ENCODE peak calls at places on chromosomes 12 and 14, in eight cellular contexts. M, K, G, Q, C, E, W and V are unnamed samples.

GRCh38 chr14:76772300-76773187 is 11.3 kb downstream of the VASH1 start:
- DNase-seq in M (peak), K (peak), G (no peak), Q (no peak), C (no peak), E (no peak), W (peak), V (peak)

GRCh38 chr12:29508949-29509348 is 11.5 kb upstream of the OVCH1 start:
- DNase-seq in M (no peak), K (no peak), G (no peak), Q (no peak), C (no peak), E (no peak), W (no peak), V (no peak)

GRCh38 chr12:5459051-5459782 is 27.3 kb downstream of the NTF3 start:
- DNase-seq in M (no peak), K (no peak), G (no peak), Q (no peak), C (no peak), E (no peak), W (no peak), V (no peak)

GRCh38 chr12:4855121-4855924 is 54.4 kb upstream of the KCNA1 start:
- DNase-seq in M (peak), K (peak), G (peak), Q (peak), C (peak), E (peak), W (peak), V (peak)

GRCh38 chr12:92911339-92911738 is 17.8 kb downstream of the EEA1 start:
- DNase-seq in M (no peak), K (no peak), G (no peak), Q (no peak), C (no peak), E (no peak), W (no peak), V (no peak)

GRCh38 chr12:107511292-107511691 is 174.3 kb upstream of the PWP1 start:
- DNase-seq in M (no peak), K (peak), G (no peak), Q (no peak), C (no peak), E (no peak), W (no peak), V (no peak)

GRCh38 chr12:78120866-78121590 is 290.3 kb downstream of the NAV3 start:
- DNase-seq in M (peak), K (peak), G (no peak), Q (no peak), C (no peak), E (peak), W (no peak), V (no peak)

GRCh38 chr14:99040047-99040446 is 231.9 kb downstream of the BCL11B start:
- DNase-seq in M (no peak), K (no peak), G (no peak), Q (no peak), C (peak), E (no peak), W (no peak), V (no peak)

GRCh38 chr14:35949933-35950332 is 123.8 kb downstream of the BRMS1L start:
- DNase-seq in M (no peak), K (no peak), G (peak), Q (no peak), C (peak), E (no peak), W (no peak), V (no peak)

GRCh38 chr14:70188608-70189540 is at the start of gene SLC8A3:
- DNase-seq in M (peak), K (peak), G (peak), Q (peak), C (peak), E (peak), W (no peak), V (no peak)

GRCh38 chr12:1189163-1189562 is 198.1 kb downstream of the ERC1 start:
- DNase-seq in M (no peak), K (no peak), G (no peak), Q (no peak), C (no peak), E (no peak), W (no peak), V (no peak)

GRCh38 chr14:47278233-47278842 is 397.1 kb downstream of the MDGA2 start:
- DNase-seq in M (peak), K (no peak), G (peak), Q (peak), C (peak), E (peak), W (peak), V (peak)

GRCh38 chr14:24806061-24806678 is 172.2 kb upstream of the GZMB start:
- DNase-seq in M (peak), K (peak), G (peak), Q (peak), C (peak), E (peak), W (peak), V (peak)

GRCh38 chr14:36785511-36785910 is 123.9 kb downstream of the PAX9 start:
- DNase-seq in M (no peak), K (no peak), G (no peak), Q (no peak), C (no peak), E (no peak), W (no peak), V (no peak)

GRCh38 chr12:19369691-19370148 is 69.6 kb upstream of the AEBP2 start:
- DNase-seq in M (no peak), K (peak), G (no peak), Q (no peak), C (no peak), E (no peak), W (no peak), V (no peak)

GRCh38 chr12:2259368-2259767 is 206.6 kb downstream of the CACNA1C start:
- DNase-seq in M (no peak), K (no peak), G (no peak), Q (no peak), C (no peak), E (no peak), W (no peak), V (no peak)

GRCh38 chr12:57611116-57611809 is at the start of gene ARHGEF25:
- DNase-seq in M (peak), K (peak), G (peak), Q (peak), C (peak), E (peak), W (peak), V (peak)

GRCh38 chr14:104443391-104444158 is 136.0 kb upstream of the C14orf180 start:
- DNase-seq in M (no peak), K (no peak), G (no peak), Q (no peak), C (no peak), E (no peak), W (peak), V (no peak)

GRCh38 chr12:43115441-43116160 is 436.4 kb downstream of the ADAMTS20 start:
- DNase-seq in M (no peak), K (no peak), G (no peak), Q (no peak), C (no peak), E (no peak), W (no peak), V (no peak)

GRCh38 chr12:95976416-95976832 is 19.7 kb downstream of the HAL start:
- DNase-seq in M (no peak), K (peak), G (no peak), Q (no peak), C (no peak), E (no peak), W (no peak), V (no peak)

GRCh38 chr14:20836668-20837338 is 34.2 kb upstream of the RNASE1 start:
- DNase-seq in M (peak), K (peak), G (peak), Q (peak), C (peak), E (peak), W (no peak), V (no peak)

GRCh38 chr12:20487519-20487918 is 119.2 kb downstream of the PDE3A start:
- DNase-seq in M (no peak), K (no peak), G (no peak), Q (no peak), C (no peak), E (no peak), W (no peak), V (no peak)

GRCh38 chr12:71748081-71748850 is 6.4 kb upstream of the RAB21 start:
- DNase-seq in M (no peak), K (no peak), G (no peak), Q (no peak), C (no peak), E (no peak), W (no peak), V (no peak)

GRCh38 chr14:40760703-40761102 is 846.0 kb upstream of the LRFN5 start:
- DNase-seq in M (no peak), K (no peak), G (no peak), Q (no peak), C (no peak), E (no peak), W (no peak), V (no peak)

GRCh38 chr14:50773632-50774541 is 57.1 kb downstream of the NIN start:
- DNase-seq in M (peak), K (peak), G (peak), Q (peak), C (peak), E (peak), W (no peak), V (peak)

GRCh38 chr14:24110060-24110459 is 4.5 kb upstream of the DCAF11 start:
- DNase-seq in M (no peak), K (no peak), G (no peak), Q (no peak), C (no peak), E (no peak), W (peak), V (no peak)

GRCh38 chr14:37650356-37651037 is 55.1 kb downstream of the TTC6 start:
- DNase-seq in M (no peak), K (peak), G (no peak), Q (no peak), C (no peak), E (no peak), W (no peak), V (no peak)

GRCh38 chr12:107399061-107399460 is 286.5 kb upstream of the PWP1 start:
- DNase-seq in M (no peak), K (peak), G (peak), Q (no peak), C (no peak), E (no peak), W (no peak), V (no peak)

GRCh38 chr14:90060965-90061848 is 587 bp upstream of the KCNK13 start:
- DNase-seq in M (peak), K (no peak), G (peak), Q (no peak), C (no peak), E (no peak), W (peak), V (no peak)

GRCh38 chr14:50025776-50026175 is 90.6 kb downstream of the VCPKMT start:
- DNase-seq in M (no peak), K (peak), G (no peak), Q (no peak), C (no peak), E (no peak), W (no peak), V (no peak)

GRCh38 chr14:106578479-106578878 is 1052.1 kb downstream of the TMEM121 start:
- DNase-seq in M (no peak), K (no peak), G (no peak), Q (no peak), C (no peak), E (no peak), W (no peak), V (no peak)

GRCh38 chr12:42524716-42525115 is 64.8 kb downstream of the PRICKLE1 start:
- DNase-seq in M (no peak), K (no peak), G (no peak), Q (no peak), C (no peak), E (no peak), W (no peak), V (no peak)

GRCh38 chr14:53035336-53035735 is 84.5 kb upstream of the FERMT2 start:
- DNase-seq in M (no peak), K (no peak), G (no peak), Q (no peak), C (no peak), E (no peak), W (no peak), V (no peak)

GRCh38 chr14:99094901-99095300 is 177.1 kb downstream of the BCL11B start:
- DNase-seq in M (no peak), K (no peak), G (no peak), Q (no peak), C (no peak), E (no peak), W (no peak), V (no peak)

GRCh38 chr12:1853716-1854115 is 33.4 kb downstream of the LRTM2 start:
- DNase-seq in M (no peak), K (no peak), G (no peak), Q (no peak), C (no peak), E (no peak), W (no peak), V (no peak)

GRCh38 chr12:20646239-20646827 is 48.8 kb upstream of the SLCO1C1 start:
- DNase-seq in M (no peak), K (peak), G (no peak), Q (no peak), C (no peak), E (peak), W (no peak), V (no peak)

GRCh38 chr12:30754383-30754749 is 385 bp downstream of the CAPRIN2 start:
- DNase-seq in M (no peak), K (no peak), G (no peak), Q (no peak), C (no peak), E (peak), W (no peak), V (no peak)

GRCh38 chr12:31647106-31647505 is 12.4 kb upstream of the ETFBKMT start:
- DNase-seq in M (no peak), K (peak), G (no peak), Q (no peak), C (peak), E (no peak), W (no peak), V (no peak)

GRCh38 chr12:47819902-47820630 is at the start of gene HDAC7:
- DNase-seq in M (peak), K (peak), G (peak), Q (peak), C (peak), E (peak), W (peak), V (peak)

GRCh38 chr12:2456122-2456812 is 338.5 kb upstream of the FKBP4 start:
- DNase-seq in M (no peak), K (no peak), G (peak), Q (no peak), C (no peak), E (no peak), W (peak), V (no peak)

GRCh38 chr12:9378430-9378835 is 170.2 kb upstream of the PZP start:
- DNase-seq in M (peak), K (no peak), G (no peak), Q (no peak), C (no peak), E (peak), W (no peak), V (no peak)
- TF ChIP-seq CTCF in M (peak), K (no peak), G (no peak), Q (no peak), C (no peak), E (peak), W (no peak), V (peak)

GRCh38 chr14:102592969-102593840 is 756 bp downstream of the RCOR1 start:
- DNase-seq in M (peak), K (peak), G (peak), Q (peak), C (peak), E (peak), W (peak), V (peak)
- TF ChIP-seq POLR2A in M (no peak), K (no peak), G (no peak), Q (no peak), C (no peak), E (no peak), W (no peak), V (no peak)

DNA sequence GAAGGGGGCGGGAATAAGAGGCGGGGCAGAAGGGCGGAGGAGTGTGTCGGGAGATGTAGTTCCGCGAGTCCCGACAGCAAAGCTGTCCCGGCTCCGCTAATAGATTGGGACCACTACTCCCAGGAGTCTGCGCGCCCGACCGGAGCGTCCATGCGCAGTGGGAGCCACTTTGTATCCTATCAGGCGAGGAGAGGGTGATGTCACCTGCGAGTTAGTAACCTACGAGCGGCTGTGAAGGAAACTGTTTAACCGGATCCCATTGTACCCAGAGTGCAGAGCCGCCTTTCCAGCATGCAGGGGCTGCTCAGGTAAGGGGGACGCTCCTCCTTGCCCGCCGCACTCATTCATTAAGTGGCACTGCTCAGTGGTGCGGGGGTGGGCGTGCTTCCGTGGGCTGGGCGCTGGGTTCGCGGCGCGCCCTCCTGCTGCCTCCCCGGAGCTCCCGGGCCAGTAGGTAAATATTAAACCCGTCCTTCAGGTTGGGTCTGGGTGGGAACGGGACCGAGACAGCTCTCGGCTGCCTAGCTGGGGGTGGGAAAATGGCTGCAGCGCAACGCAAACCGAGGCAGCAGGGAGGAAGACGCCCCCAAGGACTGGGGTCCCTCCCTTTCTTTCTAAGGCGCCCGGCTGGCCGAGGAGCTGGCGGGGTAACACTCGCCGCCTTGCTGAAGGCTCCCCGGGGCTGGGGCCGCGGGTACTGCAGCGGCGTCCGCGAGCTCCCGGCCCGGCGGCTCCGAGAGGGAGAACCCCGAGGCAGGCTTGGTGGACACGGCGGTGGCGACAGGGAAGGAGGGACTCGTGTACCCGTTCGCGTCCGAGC is at the start of gene DAAM1:
- DNase-seq in M (peak), K (peak), G (peak), Q (peak), C (peak), E (peak), W (peak), V (peak)
- TF ChIP-seq CTCF in M (no peak), K (no peak), G (no peak), Q (peak), C (no peak), E (no peak), W (no peak), V (peak)

GRCh38 chr12:103965255-103965589 is 450 bp upstream of the TDG start:
- DNase-seq in M (no peak), K (no peak), G (no peak), Q (no peak), C (no peak), E (no peak), W (no peak), V (no peak)

GRCh38 chr12:103965590-103966407 is at the start of gene TDG:
- DNase-seq in M (peak), K (peak), G (peak), Q (peak), C (peak), E (peak), W (peak), V (peak)

GRCh38 chr12:103960567-103961227 is 5.0 kb upstream of the TDG start:
- DNase-seq in M (no peak), K (no peak), G (no peak), Q (no peak), C (no peak), E (no peak), W (no peak), V (no peak)

GRCh38 chr12:103964805-103965204 is 867 bp upstream of the TDG start:
- DNase-seq in M (no peak), K (no peak), G (no peak), Q (no peak), C (no peak), E (no peak), W (no peak), V (no peak)

GRCh38 chr12:103962493-103962892 is 3.2 kb upstream of the TDG start:
- DNase-seq in M (no peak), K (no peak), G (no peak), Q (no peak), C (no peak), E (no peak), W (no peak), V (no peak)
- TF ChIP-seq POLR2A in M (no peak), K (no peak), G (no peak), Q (no peak), C (no peak), E (peak), W (no peak), V (no peak)